ENCODE peak calls at places on chromosomes 11 and 22, in six cellular contexts. N is HL-60, H is GM06990, T is BJ, Z is heart left ventricle, C is SK-N-SH. M is an unnamed sample.

GRCh38 chr11:65496304-65497140 is 2.3 kb upstream of the MALAT1 start:
- DNase-seq in C (no peak), T (no peak), Z (peak; percentile 45), H (no peak), N (no peak), M (no peak)

GRCh38 chr11:1652026-1652425 is 22.5 kb downstream of the KRTAP5-5 start:
- DNase-seq in T (no peak), N (no peak), Z (no peak), H (no peak), C (peak; percentile 28), M (no peak)

GRCh38 chr11:124897681-124898680 is at the start of gene ROBO4:
- DNase-seq in Z (peak; percentile 82), N (no peak), T (peak; percentile 79), C (peak; percentile 15), H (no peak), M (peak; percentile 55)

GRCh38 chr22:27820896-27821866 is 19.6 kb upstream of the MN1 start:
- DNase-seq in C (peak; percentile 36), T (no peak), N (no peak), H (no peak), Z (no peak), M (no peak)

GRCh38 chr11:69355959-69356702 is 62.2 kb downstream of the MYEOV start:
- DNase-seq in N (no peak), H (no peak), C (no peak), T (no peak), Z (no peak), M (no peak)

GRCh38 chr11:57391546-57391945 is 1.1 kb upstream of the PRG2 start:
- DNase-seq in C (no peak), T (no peak), Z (no peak), H (no peak), N (no peak), M (no peak)

GRCh38 chr11:34050536-34050935 is 995 bp upstream of the CAPRIN1 start:
- DNase-seq in T (no peak), N (no peak), C (no peak), H (no peak), Z (no peak), M (no peak)

GRCh38 chr11:48051217-48051848 is 71.0 kb downstream of the PTPRJ start:
- DNase-seq in C (no peak), H (no peak), N (no peak), Z (no peak), T (no peak), M (no peak)

GRCh38 chr11:78832226-78832947 is 257.7 kb upstream of the NARS2 start:
- DNase-seq in N (no peak), Z (no peak), C (no peak), H (no peak), T (no peak), M (no peak)

GRCh38 chr22:40044870-40045834 is 50.4 kb downstream of the FAM83F start:
- DNase-seq in T (no peak), H (peak; percentile 84), C (peak; percentile 68), Z (peak; percentile 72), N (peak; percentile 59), M (no peak)

GRCh38 chr11:105315287-105315686 is 175.7 kb upstream of the CARD18 start:
- DNase-seq in Z (no peak), H (no peak), C (no peak), N (no peak), T (no peak), M (no peak)

GRCh38 chr11:62732830-62733229 is 4.5 kb downstream of the TTC9C start:
- DNase-seq in T (no peak), N (no peak), C (no peak), Z (no peak), H (no peak), M (no peak)

GRCh38 chr11:7597620-7598019 is 75.7 kb downstream of the CYB5R2 start:
- DNase-seq in T (no peak), H (no peak), N (no peak), Z (no peak), C (no peak), M (no peak)

GRCh38 chr22:28314959-28315358 is 364.7 kb downstream of the TTC28 start:
- DNase-seq in Z (no peak), T (no peak), H (no peak), N (no peak), C (no peak), M (no peak)

GRCh38 chr22:41285441-41285819 is 557 bp downstream of the RANGAP1 start:
- DNase-seq in N (peak; percentile 55), T (no peak), C (peak; percentile 64), Z (peak; percentile 27), H (peak; percentile 88), M (no peak)

GRCh38 chr11:48020092-48020755 is 39.9 kb downstream of the PTPRJ start:
- DNase-seq in N (peak; percentile 94), H (peak; percentile 48), Z (no peak), C (no peak), T (no peak), M (no peak)

GRCh38 chr11:30174265-30175022 is 56.4 kb upstream of the FSHB start:
- DNase-seq in T (no peak), C (no peak), H (no peak), Z (no peak), N (no peak), M (no peak)

GRCh38 chr22:19815823-19816290 is 38.8 kb downstream of the GNB1L start:
- DNase-seq in T (no peak), Z (no peak), H (no peak), C (no peak), N (no peak), M (no peak)

GRCh38 chr11:27848423-27848822 is 148.2 kb upstream of the BDNF start:
- DNase-seq in T (no peak), H (no peak), N (no peak), Z (no peak), C (no peak), M (no peak)

GRCh38 chr11:43408277-43408676 is 49.6 kb downstream of the TTC17 start:
- DNase-seq in C (no peak), T (no peak), Z (no peak), H (no peak), N (no peak), M (no peak)

GRCh38 chr11:32751381-32751780 is 43.1 kb downstream of the CCDC73 start:
- DNase-seq in N (no peak), C (no peak), H (no peak), Z (no peak), T (no peak), M (no peak)

GRCh38 chr11:89177691-89178231 is at the start of gene TYR:
- DNase-seq in N (no peak), Z (no peak), T (no peak), C (no peak), H (no peak), M (no peak)

GRCh38 chr11:92501346-92501745 is 276.7 kb downstream of the FAT3 start:
- DNase-seq in C (no peak), Z (no peak), H (no peak), N (no peak), T (no peak), M (peak; percentile 12)

DNA sequence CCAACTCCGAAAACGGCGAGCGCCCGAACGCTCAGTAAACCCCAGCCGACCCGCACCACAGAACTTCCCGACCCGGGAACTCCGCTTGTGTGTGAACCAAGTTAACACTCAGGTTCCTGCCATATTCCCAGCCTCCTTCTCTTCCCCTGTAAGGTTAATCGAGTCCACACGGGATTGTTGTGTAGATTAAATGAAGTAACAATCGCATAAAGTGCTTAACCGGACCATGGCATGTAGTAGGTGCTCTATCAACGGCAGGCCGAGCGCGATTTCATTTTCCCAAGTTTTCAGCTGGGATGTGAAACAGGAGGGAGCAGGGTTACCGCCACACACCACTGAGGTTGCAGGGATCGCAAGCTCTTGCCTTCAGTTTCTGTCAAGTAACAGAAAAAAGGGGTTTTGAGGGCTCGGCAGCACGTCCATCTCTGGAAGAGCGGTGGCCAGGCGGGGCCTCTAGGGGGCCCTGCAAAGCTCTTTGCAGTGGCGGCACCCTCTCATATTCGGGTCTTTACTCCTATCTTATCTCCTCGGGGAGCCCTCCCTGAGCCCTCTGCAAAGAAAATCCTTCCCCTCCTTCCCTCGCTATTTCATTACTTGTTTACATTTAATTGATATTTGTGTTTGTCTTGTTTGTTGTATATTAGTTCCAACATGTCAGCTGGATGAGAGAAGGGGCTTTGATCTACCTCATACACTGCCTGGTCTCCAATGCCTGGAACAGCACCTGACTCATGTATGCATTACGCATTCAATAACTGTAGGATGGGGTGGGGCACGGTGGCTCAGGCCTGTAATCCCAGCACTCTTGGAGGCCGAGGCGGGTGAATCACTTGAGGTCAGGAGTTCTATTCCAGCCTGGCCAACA is 792 bp upstream of the PLEKHA7 start:
- DNase-seq in Z (no peak), N (no peak), H (no peak), C (peak; percentile 82), T (no peak), M (no peak)
- TF ChIP-seq CTCF in Z (peak; percentile 19), N (peak; percentile 28), H (peak; percentile 56), C (peak; percentile 44), T (peak; percentile 17), M (peak; percentile 65)

DNA sequence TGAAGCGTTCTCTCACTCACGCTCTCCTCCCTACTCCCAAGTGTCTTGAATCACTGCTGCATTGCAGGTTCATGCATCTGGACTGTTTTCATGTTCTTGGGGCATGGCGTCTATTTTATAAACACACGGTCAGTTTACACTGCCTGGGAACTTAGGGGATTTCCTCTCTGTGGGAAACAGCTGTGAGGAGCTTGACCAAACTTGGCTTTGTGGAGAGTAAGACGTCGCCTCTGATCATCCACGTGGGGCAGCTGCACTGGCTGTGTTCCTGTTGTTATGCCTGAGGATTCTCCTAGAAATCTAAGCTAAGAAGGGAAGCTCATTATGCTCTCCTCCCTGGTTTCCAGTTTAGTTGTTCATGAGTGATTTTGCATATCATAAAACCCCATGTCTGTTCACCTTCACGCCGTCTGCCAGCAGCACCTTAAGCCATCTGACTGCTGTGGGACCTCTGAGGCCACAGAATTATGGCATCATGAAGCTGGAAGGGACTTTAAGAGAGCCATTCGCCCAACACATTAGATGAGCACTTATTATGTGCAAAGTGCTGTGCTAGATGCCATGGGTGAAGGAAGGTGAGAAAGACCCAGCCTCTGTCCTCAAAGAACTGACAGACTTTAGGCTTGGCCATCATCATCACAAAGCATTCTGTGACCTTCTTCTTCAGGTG is 38.8 kb upstream of the POU2AF1 start:
- DNase-seq in C (no peak), H (peak; percentile 59), N (no peak), Z (peak; percentile 50), T (peak; percentile 53), M (peak; percentile 87)
- H3K4me3 ChIP-seq in C (no peak overlapping the region), H (no peak overlapping the region), N (no peak overlapping the region), Z (no peak overlapping the region), T (no peak overlapping the region), M (no peak overlapping the region)

DNA sequence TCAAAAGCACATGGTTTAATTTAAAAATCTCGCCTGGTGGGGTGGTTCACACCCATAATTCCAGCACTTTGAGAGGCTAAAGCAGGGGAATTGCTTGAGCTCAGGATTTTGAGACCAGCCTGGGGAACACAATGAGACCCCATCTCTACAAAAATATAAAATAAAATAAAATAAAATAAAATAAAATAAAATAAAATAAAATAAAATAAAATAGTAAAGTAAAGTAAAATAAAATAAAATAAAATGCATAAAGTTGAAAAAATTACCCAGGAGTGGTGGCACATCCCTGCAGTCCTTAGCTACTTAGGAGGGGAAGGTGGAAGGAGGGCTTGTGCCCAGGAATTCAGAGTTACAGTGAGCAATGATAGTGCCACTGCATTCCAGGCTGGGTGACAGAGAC is 88.7 kb upstream of the MS4A8 start:
- DNase-seq in N (no peak), T (no peak), C (no peak), Z (no peak), H (no peak), M (no peak)
- TF ChIP-seq CTCF in N (no peak), T (no peak), C (no peak), Z (no peak), H (no peak), M (no peak)

DNA sequence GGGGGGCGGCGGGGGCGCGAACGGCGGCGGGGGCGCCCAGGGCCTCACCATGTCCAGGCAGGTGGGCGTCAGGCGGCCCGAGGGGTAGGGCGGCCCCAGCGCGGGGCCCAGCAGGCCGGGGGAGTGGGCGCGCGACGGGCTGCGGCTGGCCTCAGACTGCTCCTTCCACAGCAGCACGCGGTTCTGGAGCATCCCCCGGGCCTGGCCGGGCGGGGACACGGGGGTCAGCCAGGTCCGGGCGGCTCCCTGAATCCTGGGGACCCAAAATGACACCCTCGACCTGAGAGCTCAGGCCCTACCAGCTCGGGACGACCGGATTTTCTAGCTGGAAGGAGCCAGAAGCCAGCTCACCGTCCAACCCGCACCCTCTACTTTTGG is 5.5 kb upstream of the SLC16A8 start:
- DNase-seq in Z (no peak), T (no peak), C (no peak), N (no peak), H (no peak), M (no peak)
- H3K4me3 ChIP-seq in Z (peak overlapping the region; percentile 45), T (no peak overlapping the region), C (no peak overlapping the region), N (no peak overlapping the region), H (no peak overlapping the region), M (no peak overlapping the region)

M was measured in epithelial cell of proximal tubule.